ENCODE peak calls at places on chromosomes 7 and 10, in ten cellular contexts. E is A549; P is cardiac fibroblast; D is Peyer's patch; F is neural progenitor cell; Y is AG09309; X is cardiac muscle cell; K is CD8-positive, alpha-beta memory T cell; T is BJ; S is uterus. G is an unnamed sample.

GRCh38 chr7:7236041-7236440 is 53.7 kb downstream of the C1GALT1 start:
- DNase-seq in E (no peak), P (no peak), D (no peak), F (no peak), Y (no peak), X (no peak), K (no peak), T (no peak), S (no peak), G (no peak)

GRCh38 chr10:128022216-128023196 is 103.7 kb downstream of the MKI67 start:
- DNase-seq in E (no peak), P (no peak), D (no peak), F (no peak), Y (no peak), X (no peak), K (no peak), T (no peak), S (peak), G (no peak)

GRCh38 chr10:129774736-129775401 is 189.2 kb downstream of the EBF3 start:
- DNase-seq in E (no peak), P (no peak), D (no peak), F (no peak), Y (no peak), X (no peak), K (peak), T (no peak), S (no peak), G (no peak)

GRCh38 chr7:39816462-39817065 is 133.5 kb upstream of the CDK13 start:
- DNase-seq in E (no peak), P (no peak), D (no peak), F (no peak), Y (no peak), X (no peak), K (no peak), T (no peak), S (no peak), G (no peak)

GRCh38 chr10:96718304-96718990 is 1.9 kb downstream of the PIK3AP1 start:
- DNase-seq in E (no peak), P (no peak), D (no peak), F (no peak), Y (no peak), X (no peak), K (no peak), T (no peak), S (no peak), G (no peak)

GRCh38 chr7:114589436-114589835 is 174.8 kb downstream of the FOXP2 start:
- DNase-seq in E (no peak), P (no peak), D (no peak), F (peak), Y (no peak), X (no peak), K (no peak), T (no peak), S (no peak), G (no peak)

GRCh38 chr7:130430841-130431713 is 9.7 kb downstream of the CEP41 start:
- DNase-seq in E (no peak), P (peak), D (no peak), F (no peak), Y (peak), X (peak), K (no peak), T (peak), S (no peak), G (peak)

GRCh38 chr10:29443745-29444523 is 155.1 kb downstream of the LYZL1 start:
- DNase-seq in E (no peak), P (no peak), D (no peak), F (no peak), Y (no peak), X (no peak), K (no peak), T (no peak), S (no peak), G (no peak)

GRCh38 chr10:130301026-130301892 is 165.1 kb downstream of the GLRX3 start:
- DNase-seq in E (no peak), P (peak), D (no peak), F (no peak), Y (peak), X (peak), K (peak), T (no peak), S (no peak), G (peak)

GRCh38 chr7:144908324-144908723 is 72.5 kb upstream of the TPK1 start:
- DNase-seq in E (no peak), P (no peak), D (no peak), F (no peak), Y (no peak), X (no peak), K (no peak), T (no peak), S (no peak), G (no peak)

GRCh38 chr10:12969951-12970350 is 31.6 kb downstream of the CCDC3 start:
- DNase-seq in E (no peak), P (no peak), D (no peak), F (no peak), Y (no peak), X (no peak), K (no peak), T (no peak), S (no peak), G (no peak)

GRCh38 chr7:155490697-155491628 is 33.0 kb downstream of the EN2 start:
- DNase-seq in E (no peak), P (peak), D (peak), F (peak), Y (no peak), X (peak), K (no peak), T (no peak), S (no peak), G (no peak)

GRCh38 chr10:22550732-22551131 is 163.6 kb downstream of the PIP4K2A start:
- DNase-seq in E (peak), P (peak), D (peak), F (peak), Y (no peak), X (peak), K (peak), T (no peak), S (peak), G (no peak)

GRCh38 chr10:79258894-79259293 is 88.4 kb upstream of the PPIF start:
- DNase-seq in E (no peak), P (no peak), D (no peak), F (no peak), Y (no peak), X (no peak), K (no peak), T (no peak), S (no peak), G (no peak)

GRCh38 chr10:73529089-73529832 is 33.4 kb upstream of the PPP3CB start:
- DNase-seq in E (peak), P (peak), D (peak), F (peak), Y (peak), X (peak), K (peak), T (peak), S (peak), G (peak)

GRCh38 chr7:6151994-6152735 is 120.3 kb downstream of the CYTH3 start:
- DNase-seq in E (no peak), P (no peak), D (no peak), F (no peak), Y (no peak), X (no peak), K (no peak), T (no peak), S (no peak), G (no peak)

GRCh38 chr7:149800169-149800555 is 26.8 kb upstream of the ZNF467 start:
- DNase-seq in E (no peak), P (no peak), D (no peak), F (no peak), Y (no peak), X (no peak), K (no peak), T (no peak), S (no peak), G (no peak)

GRCh38 chr7:26454180-26454579 is 162.5 kb downstream of the SNX10 start:
- DNase-seq in E (no peak), P (peak), D (no peak), F (no peak), Y (no peak), X (peak), K (no peak), T (no peak), S (no peak), G (no peak)

GRCh38 chr7:15967121-15967520 is 280.6 kb upstream of the MEOX2 start:
- DNase-seq in E (no peak), P (no peak), D (no peak), F (no peak), Y (no peak), X (no peak), K (no peak), T (no peak), S (no peak), G (no peak)

GRCh38 chr7:47301657-47302295 is 280.1 kb downstream of the TNS3 start:
- DNase-seq in E (no peak), P (no peak), D (no peak), F (no peak), Y (no peak), X (no peak), K (no peak), T (no peak), S (no peak), G (no peak)

GRCh38 chr7:95527033-95527775 is 41.5 kb downstream of the ASB4 start:
- DNase-seq in E (peak), P (peak), D (no peak), F (peak), Y (peak), X (peak), K (no peak), T (no peak), S (peak), G (peak)

GRCh38 chr7:51593638-51594037 is 277.0 kb upstream of the COBL start:
- DNase-seq in E (no peak), P (no peak), D (no peak), F (no peak), Y (no peak), X (no peak), K (no peak), T (no peak), S (no peak), G (no peak)

GRCh38 chr10:59991661-59992060 is 85.3 kb upstream of the CCDC6 start:
- DNase-seq in E (peak), P (peak), D (no peak), F (peak), Y (no peak), X (peak), K (no peak), T (peak), S (peak), G (peak)

GRCh38 chr10:132281915-132282666 is 25.7 kb downstream of the STK32C start:
- DNase-seq in E (no peak), P (no peak), D (no peak), F (peak), Y (no peak), X (no peak), K (no peak), T (no peak), S (no peak), G (no peak)

GRCh38 chr7:91988213-91988612 is 47.6 kb downstream of the AKAP9 start:
- DNase-seq in E (no peak), P (no peak), D (no peak), F (no peak), Y (no peak), X (no peak), K (no peak), T (no peak), S (no peak), G (no peak)

GRCh38 chr7:49773082-49773938 is at the start of gene VWC2:
- DNase-seq in E (no peak), P (no peak), D (no peak), F (peak), Y (no peak), X (no peak), K (no peak), T (no peak), S (no peak), G (no peak)

GRCh38 chr10:86747796-86748581 is 8.4 kb upstream of the BMPR1A start:
- DNase-seq in E (no peak), P (peak), D (no peak), F (no peak), Y (no peak), X (no peak), K (no peak), T (no peak), S (no peak), G (no peak)

GRCh38 chr7:75888464-75889222 is 9.8 kb downstream of the RHBDD2 start:
- DNase-seq in E (no peak), P (no peak), D (no peak), F (no peak), Y (no peak), X (no peak), K (no peak), T (no peak), S (no peak), G (no peak)

GRCh38 chr10:124523301-124523871 is 61.8 kb downstream of the LHPP start:
- DNase-seq in E (no peak), P (peak), D (no peak), F (peak), Y (no peak), X (peak), K (no peak), T (no peak), S (peak), G (no peak)

GRCh38 chr10:11813855-11814557 is 9.2 kb upstream of the PROSER2 start:
- DNase-seq in E (no peak), P (peak), D (no peak), F (no peak), Y (no peak), X (peak), K (no peak), T (no peak), S (no peak), G (no peak)

GRCh38 chr7:16646427-16647081 is 573 bp downstream of the BZW2 start:
- DNase-seq in E (no peak), P (no peak), D (no peak), F (no peak), Y (no peak), X (peak), K (no peak), T (no peak), S (no peak), G (no peak)

GRCh38 chr7:138513344-138513871 is 53.3 kb downstream of the TRIM24 start:
- DNase-seq in E (no peak), P (no peak), D (no peak), F (no peak), Y (no peak), X (no peak), K (no peak), T (no peak), S (no peak), G (no peak)

GRCh38 chr7:83613232-83613631 is 35.7 kb downstream of the SEMA3E start:
- DNase-seq in E (no peak), P (no peak), D (no peak), F (no peak), Y (no peak), X (no peak), K (no peak), T (no peak), S (no peak), G (no peak)

GRCh38 chr7:2978403-2978802 is 65.3 kb downstream of the CARD11 start:
- DNase-seq in E (no peak), P (no peak), D (peak), F (no peak), Y (no peak), X (peak), K (peak), T (no peak), S (no peak), G (no peak)

GRCh38 chr10:91856637-91857036 is 52.6 kb downstream of the FGFBP3 start:
- DNase-seq in E (no peak), P (peak), D (no peak), F (peak), Y (no peak), X (peak), K (no peak), T (no peak), S (no peak), G (no peak)
- H3K4me3 ChIP-seq in E (no peak), P (no peak), D (no peak), F (no peak), Y (no peak), X (no peak), K (no peak), T (no peak), S (no peak), G (no peak)

GRCh38 chr7:38178004-38178694 is at the start of gene STARD3NL:
- DNase-seq in E (peak), P (peak), D (peak), F (peak), Y (peak), X (peak), K (peak), T (peak), S (peak), G (peak)

GRCh38 chr7:38177621-38178003 is 433 bp upstream of the STARD3NL start:
- DNase-seq in E (no peak), P (no peak), D (no peak), F (no peak), Y (no peak), X (no peak), K (no peak), T (no peak), S (no peak), G (no peak)

GRCh38 chr7:38181111-38181510 is 3.1 kb downstream of the STARD3NL start:
- DNase-seq in E (no peak), P (no peak), D (no peak), F (no peak), Y (no peak), X (no peak), K (no peak), T (no peak), S (no peak), G (no peak)

GRCh38 chr7:38178695-38179344 is 775 bp downstream of the STARD3NL start:
- DNase-seq in E (no peak), P (peak), D (no peak), F (no peak), Y (no peak), X (no peak), K (no peak), T (no peak), S (no peak), G (no peak)

DNA sequence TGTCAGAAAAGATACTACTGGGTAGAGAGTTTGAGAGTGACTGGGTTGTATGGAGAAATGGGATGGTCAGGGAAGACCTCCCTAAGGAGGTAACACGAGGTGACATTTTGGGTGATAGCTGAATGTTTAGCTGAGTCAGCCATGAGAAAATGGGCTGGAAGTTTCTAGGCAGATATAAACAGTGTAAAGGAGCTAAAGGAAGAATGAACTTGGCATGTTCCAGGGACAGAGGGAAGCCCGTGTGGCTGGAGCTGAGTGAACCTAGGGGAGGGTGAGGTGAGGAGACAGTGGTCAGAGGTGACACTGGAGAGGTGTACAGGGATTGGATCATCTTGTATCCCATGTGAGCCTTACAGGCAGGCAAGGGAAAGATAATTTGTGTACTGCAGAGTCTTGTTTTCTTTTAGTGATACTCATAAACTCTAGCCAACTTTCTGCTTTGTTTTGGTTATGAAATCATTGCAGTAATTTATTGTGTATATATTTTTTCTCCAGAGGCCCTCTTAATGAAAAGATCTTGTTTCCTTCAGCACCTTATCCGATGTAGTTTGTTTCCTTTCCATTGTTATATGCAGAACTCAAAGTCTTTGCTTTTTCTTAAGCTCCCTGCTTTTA is 1.8 kb downstream of the STARD3NL start:
- DNase-seq in E (no peak), P (peak), D (no peak), F (no peak), Y (no peak), X (no peak), K (no peak), T (no peak), S (no peak), G (no peak)
- H3K4me3 ChIP-seq in E (peak), P (peak), D (no peak), F (peak), Y (no peak), X (no peak), K (no peak), T (no peak), S (peak), G (peak)

DNA sequence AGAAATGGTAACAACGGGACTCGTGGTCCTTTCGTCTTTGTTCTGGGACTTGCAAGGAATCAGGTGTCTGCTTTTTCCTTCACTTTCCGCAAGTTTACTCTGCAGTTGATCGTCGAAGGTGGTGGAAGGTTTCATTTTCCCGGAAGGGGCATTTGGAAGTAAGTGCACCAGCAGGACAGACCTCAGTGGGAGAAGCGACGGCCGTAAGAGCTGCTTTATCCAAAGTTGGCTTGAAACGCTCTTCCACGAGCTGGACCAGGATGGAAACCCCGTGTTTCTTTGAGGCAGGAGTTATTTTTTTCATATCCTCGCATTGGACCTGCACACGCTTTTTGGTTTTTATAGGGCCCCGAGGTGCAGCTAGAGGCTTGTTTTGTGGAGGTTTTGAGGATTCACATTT is 1.2 kb downstream of the BRI3 start:
- DNase-seq in E (no peak), P (no peak), D (no peak), F (no peak), Y (no peak), X (no peak), K (no peak), T (no peak), S (no peak), G (no peak)
- H3K4me3 ChIP-seq in E (peak), P (peak), D (peak), F (peak), Y (peak), X (peak), K (peak), T (peak), S (peak), G (peak)

GRCh38 chr7:151244871-151245346 is 3.6 kb downstream of the SMARCD3 start:
- DNase-seq in E (no peak), P (no peak), D (no peak), F (peak), Y (no peak), X (no peak), K (no peak), T (no peak), S (no peak), G (no peak)
- H3K4me3 ChIP-seq in E (peak), P (no peak), D (peak), F (peak), Y (peak), X (peak), K (no peak), T (peak), S (peak), G (peak)

GRCh38 chr10:119029613-119030420 is at the start of gene NANOS1:
- DNase-seq in E (peak), P (peak), D (no peak), F (peak), Y (no peak), X (no peak), K (peak), T (no peak), S (no peak), G (no peak)

GRCh38 chr10:119026301-119027110 is 3.0 kb upstream of the NANOS1 start:
- DNase-seq in E (no peak), P (no peak), D (no peak), F (no peak), Y (no peak), X (no peak), K (no peak), T (no peak), S (no peak), G (no peak)

GRCh38 chr10:119030421-119031250 is 1.1 kb downstream of the NANOS1 start:
- DNase-seq in E (no peak), P (peak), D (peak), F (peak), Y (no peak), X (peak), K (peak), T (no peak), S (no peak), G (no peak)

GRCh38 chr10:119028900-119029612 is 458 bp upstream of the NANOS1 start:
- DNase-seq in E (peak), P (peak), D (peak), F (peak), Y (no peak), X (peak), K (peak), T (peak), S (peak), G (no peak)

GRCh38 chr10:119031496-119032059 is 2.1 kb downstream of the NANOS1 start:
- DNase-seq in E (no peak), P (no peak), D (no peak), F (no peak), Y (no peak), X (no peak), K (no peak), T (no peak), S (no peak), G (no peak)
- H3K4me3 ChIP-seq in E (peak), P (no peak), D (no peak), F (peak), Y (no peak), X (no peak), K (no peak), T (no peak), S (no peak), G (no peak)